ENCODE peak calls at places on chromosome 20, in five cellular contexts. One of them, this sample, is unnamed.

GRCh38 chr20:22729616-22730236 is 145.4 kb upstream of the FOXA2 start:
- DNase-seq in NT2/D1: no peak
- DNase-seq in H1: no peak
- DNase-seq in HCT116: no peak
- DNase-seq in SK-N-SH: no peak
- DNase-seq in this sample: peak

GRCh38 chr20:40807094-40807623 is 118.1 kb upstream of the MAFB start:
- DNase-seq in NT2/D1: no peak
- DNase-seq in H1: no peak
- DNase-seq in HCT116: no peak
- DNase-seq in SK-N-SH: no peak
- DNase-seq in this sample: no peak

GRCh38 chr20:43138061-43138860 is 51.4 kb downstream of the PTPRT start:
- DNase-seq in NT2/D1: no peak
- DNase-seq in H1: no peak
- DNase-seq in HCT116: no peak
- DNase-seq in SK-N-SH: no peak
- DNase-seq in this sample: no peak

GRCh38 chr20:34534391-34535165 is 18.4 kb downstream of the DYNLRB1 start:
- DNase-seq in NT2/D1: no peak
- DNase-seq in H1: no peak
- DNase-seq in HCT116: no peak
- DNase-seq in SK-N-SH: no peak
- DNase-seq in this sample: no peak

GRCh38 chr20:5078399-5078958 is 41.3 kb downstream of the PCNA start:
- DNase-seq in NT2/D1: no peak
- DNase-seq in H1: no peak
- DNase-seq in HCT116: no peak
- DNase-seq in SK-N-SH: no peak
- DNase-seq in this sample: peak

GRCh38 chr20:2403291-2404052 is 22.8 kb downstream of the TGM6 start:
- DNase-seq in NT2/D1: no peak
- DNase-seq in H1: no peak
- DNase-seq in HCT116: no peak
- DNase-seq in SK-N-SH: no peak
- DNase-seq in this sample: no peak

GRCh38 chr20:59604770-59605665 is 678 bp downstream of the PHACTR3 start:
- DNase-seq in NT2/D1: no peak
- DNase-seq in H1: peak
- DNase-seq in HCT116: no peak
- DNase-seq in SK-N-SH: peak
- DNase-seq in this sample: no peak

GRCh38 chr20:45935416-45936046 is 1.0 kb downstream of the PCIF1 start:
- DNase-seq in NT2/D1: no peak
- DNase-seq in H1: no peak
- DNase-seq in HCT116: no peak
- DNase-seq in SK-N-SH: peak
- DNase-seq in this sample: no peak

GRCh38 chr20:20843982-20844381 is 131.5 kb upstream of the RALGAPA2 start:
- DNase-seq in NT2/D1: no peak
- DNase-seq in H1: no peak
- DNase-seq in HCT116: no peak
- DNase-seq in SK-N-SH: no peak
- DNase-seq in this sample: no peak

GRCh38 chr20:19944772-19945459 is 72.2 kb upstream of the NAA20 start:
- DNase-seq in NT2/D1: no peak
- DNase-seq in H1: no peak
- DNase-seq in HCT116: no peak
- DNase-seq in SK-N-SH: no peak
- DNase-seq in this sample: no peak

GRCh38 chr20:51571470-51571794 is 28.9 kb upstream of the NFATC2 start:
- DNase-seq in NT2/D1: no peak
- DNase-seq in H1: no peak
- DNase-seq in HCT116: no peak
- DNase-seq in SK-N-SH: no peak
- DNase-seq in this sample: no peak

GRCh38 chr20:64145458-64146300 is 18.6 kb upstream of the MYT1 start:
- DNase-seq in NT2/D1: no peak
- DNase-seq in H1: peak
- DNase-seq in HCT116: peak
- DNase-seq in SK-N-SH: no peak
- DNase-seq in this sample: peak

GRCh38 chr20:2596673-2597279 is 55.7 kb upstream of the NOP56 start:
- DNase-seq in NT2/D1: no peak
- DNase-seq in H1: no peak
- DNase-seq in HCT116: no peak
- DNase-seq in SK-N-SH: no peak
- DNase-seq in this sample: no peak

GRCh38 chr20:20452254-20452676 is 84.4 kb downstream of the INSM1 start:
- DNase-seq in NT2/D1: peak
- DNase-seq in H1: peak
- DNase-seq in HCT116: no peak
- DNase-seq in SK-N-SH: no peak
- DNase-seq in this sample: no peak

GRCh38 chr20:24572140-24572539 is 102.7 kb downstream of the SYNDIG1 start:
- DNase-seq in NT2/D1: no peak
- DNase-seq in H1: peak
- DNase-seq in HCT116: no peak
- DNase-seq in SK-N-SH: no peak
- DNase-seq in this sample: no peak

GRCh38 chr20:57627972-57628650 is 7.9 kb upstream of the ZBP1 start:
- DNase-seq in NT2/D1: no peak
- DNase-seq in H1: peak
- DNase-seq in HCT116: no peak
- DNase-seq in SK-N-SH: no peak
- DNase-seq in this sample: no peak

GRCh38 chr20:51284871-51285270 is 257.6 kb downstream of the NFATC2 start:
- DNase-seq in NT2/D1: no peak
- DNase-seq in H1: no peak
- DNase-seq in HCT116: no peak
- DNase-seq in SK-N-SH: no peak
- DNase-seq in this sample: no peak

GRCh38 chr20:63093966-63094766 is 87.4 kb upstream of the BHLHE23 start:
- DNase-seq in NT2/D1: no peak
- DNase-seq in H1: peak
- DNase-seq in HCT116: no peak
- DNase-seq in SK-N-SH: peak
- DNase-seq in this sample: no peak

GRCh38 chr20:47160240-47160639 is 196.3 kb downstream of the ZMYND8 start:
- DNase-seq in NT2/D1: no peak
- DNase-seq in H1: no peak
- DNase-seq in HCT116: no peak
- DNase-seq in SK-N-SH: no peak
- DNase-seq in this sample: no peak

GRCh38 chr20:57076202-57076651 is 190.2 kb downstream of the BMP7 start:
- DNase-seq in NT2/D1: no peak
- DNase-seq in H1: no peak
- DNase-seq in HCT116: no peak
- DNase-seq in SK-N-SH: no peak
- DNase-seq in this sample: no peak

GRCh38 chr20:56483970-56484369 is 15.5 kb downstream of the RTF2 start:
- DNase-seq in NT2/D1: no peak
- DNase-seq in H1: no peak
- DNase-seq in HCT116: no peak
- DNase-seq in SK-N-SH: no peak
- DNase-seq in this sample: no peak

GRCh38 chr20:17320456-17320855 is 93.6 kb downstream of the PCSK2 start:
- DNase-seq in NT2/D1: no peak
- DNase-seq in H1: no peak
- DNase-seq in HCT116: no peak
- DNase-seq in SK-N-SH: no peak
- DNase-seq in this sample: no peak

DNA sequence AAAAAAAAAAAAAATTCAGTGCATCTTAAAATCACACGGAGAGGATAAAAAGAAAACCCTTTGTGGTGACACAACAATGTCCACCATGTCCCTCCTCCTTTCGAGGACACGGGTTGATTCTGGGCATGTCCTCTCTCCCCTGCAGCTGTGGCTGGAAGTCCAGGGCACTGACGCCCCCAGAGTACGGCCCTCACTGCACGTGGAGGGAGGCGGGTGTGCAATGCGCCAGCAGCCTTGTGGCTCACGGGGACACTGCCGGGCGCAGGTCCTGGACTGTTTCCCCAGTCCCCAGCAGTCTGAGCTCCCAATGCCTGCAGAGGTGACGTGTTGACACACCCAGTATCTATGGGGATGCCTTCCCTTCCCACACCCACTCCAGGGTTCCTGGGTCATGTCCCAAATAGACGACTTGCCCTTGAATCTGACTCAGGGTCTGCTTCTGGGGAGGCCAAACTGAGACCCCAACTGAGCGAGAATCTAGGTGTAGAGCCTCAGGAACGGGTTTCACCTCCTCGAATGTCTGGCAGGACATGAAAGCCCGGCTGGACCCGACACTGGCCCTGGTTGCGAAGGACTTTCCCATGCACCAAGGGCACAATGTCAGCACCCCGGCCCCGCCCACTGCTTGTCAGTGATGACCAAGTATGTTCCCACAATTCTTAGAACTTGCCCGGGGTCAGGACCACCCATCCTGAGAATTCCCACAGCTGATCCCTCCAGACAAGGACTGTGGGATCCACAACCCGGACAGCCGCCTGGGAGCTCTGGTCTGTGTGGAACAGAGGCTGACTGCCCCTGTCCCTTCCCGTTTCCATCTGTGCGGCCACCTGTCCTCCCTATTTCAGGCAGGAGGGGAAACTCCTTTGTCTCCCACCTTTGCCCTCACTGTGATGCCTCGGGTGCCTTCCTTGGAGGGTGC is 425.1 kb upstream of the SULF2 start:
- DNase-seq in NT2/D1: no peak
- DNase-seq in H1: no peak
- DNase-seq in HCT116: no peak
- DNase-seq in SK-N-SH: no peak
- DNase-seq in this sample: no peak
- TF ChIP-seq YY1 in NT2/D1: no peak
- TF ChIP-seq YY1 in H1: no peak
- TF ChIP-seq YY1 in HCT116: no peak
- TF ChIP-seq YY1 in SK-N-SH: no peak
- TF ChIP-seq YY1 in this sample: no peak

GRCh38 chr20:9228774-9229450 is 160.0 kb downstream of the PLCB4 start:
- DNase-seq in NT2/D1: no peak
- DNase-seq in H1: no peak
- DNase-seq in HCT116: no peak
- DNase-seq in SK-N-SH: no peak
- DNase-seq in this sample: no peak

GRCh38 chr20:9223296-9223695 is 154.4 kb downstream of the PLCB4 start:
- DNase-seq in NT2/D1: no peak
- DNase-seq in H1: no peak
- DNase-seq in HCT116: no peak
- DNase-seq in SK-N-SH: no peak
- DNase-seq in this sample: no peak

GRCh38 chr20:9230406-9230805 is 161.5 kb downstream of the PLCB4 start:
- DNase-seq in NT2/D1: no peak
- DNase-seq in H1: no peak
- DNase-seq in HCT116: no peak
- DNase-seq in SK-N-SH: no peak
- DNase-seq in this sample: no peak

GRCh38 chr20:9220874-9221547 is 152.1 kb downstream of the PLCB4 start:
- DNase-seq in NT2/D1: no peak
- DNase-seq in H1: no peak
- DNase-seq in HCT116: no peak
- DNase-seq in SK-N-SH: no peak
- DNase-seq in this sample: no peak

DNA sequence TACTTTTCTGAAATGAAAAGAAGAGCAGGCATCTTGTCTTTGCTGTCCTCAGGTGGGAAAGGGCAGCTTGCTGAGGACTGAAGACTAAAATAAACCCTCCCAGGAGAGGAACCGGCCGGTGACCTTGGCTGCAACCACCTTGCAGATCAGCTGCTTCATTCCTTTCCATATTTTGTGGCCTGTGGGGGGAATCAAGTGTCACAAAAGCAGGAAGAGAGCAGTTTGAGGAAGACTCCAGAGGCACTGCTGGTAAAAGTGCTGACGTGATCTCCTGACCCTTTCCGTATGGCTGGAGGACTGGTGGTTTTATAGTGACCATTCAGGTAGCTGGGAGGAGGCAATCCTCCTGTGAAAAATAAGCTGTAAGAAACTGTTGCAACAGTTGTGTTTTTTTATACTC is 157.0 kb downstream of the PLCB4 start:
- DNase-seq in NT2/D1: no peak
- DNase-seq in H1: no peak
- DNase-seq in HCT116: no peak
- DNase-seq in SK-N-SH: no peak
- DNase-seq in this sample: no peak
- TF ChIP-seq YY1 in NT2/D1: no peak
- TF ChIP-seq YY1 in H1: no peak
- TF ChIP-seq YY1 in HCT116: no peak
- TF ChIP-seq YY1 in SK-N-SH: no peak
- TF ChIP-seq YY1 in this sample: no peak

DNA sequence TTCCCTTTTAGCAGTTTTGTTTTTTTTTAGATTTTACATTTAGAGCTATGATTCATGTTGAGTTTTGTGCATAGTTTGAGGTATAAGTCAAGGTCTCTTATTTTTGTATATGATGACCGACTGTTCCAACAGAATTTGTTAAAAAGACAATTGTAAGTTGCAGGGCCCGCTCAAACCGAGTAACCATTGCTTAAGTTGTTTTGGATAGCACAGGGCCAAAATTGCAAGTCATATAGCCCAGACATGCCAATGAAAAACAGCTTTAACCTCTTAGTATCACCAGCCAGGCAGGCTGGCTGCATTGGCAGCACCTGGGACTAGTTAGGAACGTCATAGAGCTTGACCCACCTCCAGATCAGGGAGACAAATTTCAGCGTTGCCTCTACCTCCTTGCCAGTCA is 47.3 kb downstream of the PFDN4 start:
- DNase-seq in NT2/D1: no peak
- DNase-seq in H1: no peak
- DNase-seq in HCT116: no peak
- DNase-seq in SK-N-SH: no peak
- DNase-seq in this sample: no peak
- TF ChIP-seq YY1 in NT2/D1: no peak
- TF ChIP-seq YY1 in H1: no peak
- TF ChIP-seq YY1 in HCT116: no peak
- TF ChIP-seq YY1 in SK-N-SH: no peak
- TF ChIP-seq YY1 in this sample: no peak

DNA sequence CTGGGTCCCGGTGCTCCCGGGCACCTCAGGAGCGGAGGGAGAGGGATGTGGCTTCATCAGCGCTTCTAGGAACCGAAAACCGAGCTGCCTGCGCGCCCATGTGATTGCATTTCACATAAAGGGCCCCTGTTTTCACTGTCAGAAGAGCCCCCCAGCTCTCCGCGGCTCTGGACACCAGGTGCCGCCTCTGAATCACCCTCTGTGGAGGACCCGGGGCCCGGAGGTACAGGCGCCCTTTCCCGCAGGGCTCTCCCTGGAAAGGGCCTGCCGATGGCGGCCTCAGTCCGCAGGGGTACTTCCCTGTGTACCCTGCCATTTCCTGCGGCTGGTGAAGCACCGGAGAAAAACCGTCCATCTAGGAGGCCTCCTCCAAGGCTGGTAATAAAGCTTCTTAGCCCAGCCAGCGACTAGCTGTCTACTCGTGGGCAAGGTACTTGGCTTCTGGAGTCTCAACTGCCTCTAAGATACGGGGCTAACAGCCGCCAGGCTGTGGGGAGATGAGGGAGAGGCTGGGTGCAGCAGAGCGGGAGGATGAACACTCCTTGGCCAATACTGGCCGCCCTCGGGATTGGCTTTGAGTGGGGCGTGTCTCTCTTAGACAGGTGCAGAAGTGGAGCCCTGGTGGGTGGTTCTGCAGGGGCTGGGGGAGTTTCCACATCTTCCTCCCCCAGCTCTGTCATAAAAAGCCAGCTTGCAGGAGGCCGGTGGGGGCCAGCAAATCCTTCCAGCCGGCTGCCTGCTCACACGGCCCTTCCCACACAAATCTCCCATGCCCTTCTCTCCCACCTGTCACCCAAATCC is 1.6 kb downstream of the PPP1R16B start:
- DNase-seq in NT2/D1: no peak
- DNase-seq in H1: peak
- DNase-seq in HCT116: no peak
- DNase-seq in SK-N-SH: peak
- DNase-seq in this sample: no peak
- TF ChIP-seq YY1 in NT2/D1: no peak
- TF ChIP-seq YY1 in H1: no peak
- TF ChIP-seq YY1 in HCT116: no peak
- TF ChIP-seq YY1 in SK-N-SH: no peak
- TF ChIP-seq YY1 in this sample: no peak

This sample was measured in K562.